ENCODE peak calls at places on chromosomes 2 and 18, in five cellular contexts. One of them, this sample, is unnamed.

GRCh38 chr18:22177496-22177866 is 8.1 kb downstream of the GATA6 start:
- DNase-seq in H1: no peak
- DNase-seq in mesenchymal stem cell: no peak
- DNase-seq in H9: no peak
- DNase-seq in neuronal stem cell: no peak
- DNase-seq in this sample: no peak

GRCh38 chr18:36297419-36298112 is at the start of gene FHOD3:
- DNase-seq in neuronal stem cell: peak; percentile 82
- DNase-seq in mesenchymal stem cell: peak; percentile 51
- DNase-seq in H1: no peak
- DNase-seq in H9: peak; percentile 83
- DNase-seq in this sample: peak; percentile 71

GRCh38 chr18:8231316-8231715 is 377.9 kb upstream of the RAB12 start:
- DNase-seq in mesenchymal stem cell: no peak
- DNase-seq in neuronal stem cell: no peak
- DNase-seq in H9: no peak
- DNase-seq in H1: no peak
- DNase-seq in this sample: no peak

GRCh38 chr2:236309669-236310029 is 45.4 kb upstream of the ASB18 start:
- DNase-seq in mesenchymal stem cell: peak; percentile 1
- DNase-seq in neuronal stem cell: peak; percentile 62
- DNase-seq in H9: peak; percentile 73
- DNase-seq in H1: peak; percentile 13
- DNase-seq in this sample: peak; percentile 42

GRCh38 chr2:203583696-203584095 is 48.6 kb upstream of the RAPH1 start:
- DNase-seq in H9: no peak
- DNase-seq in mesenchymal stem cell: peak; percentile 63
- DNase-seq in neuronal stem cell: no peak
- DNase-seq in H1: no peak
- DNase-seq in this sample: no peak

GRCh38 chr2:191724015-191724414 is 46.1 kb downstream of the NABP1 start:
- DNase-seq in neuronal stem cell: no peak
- DNase-seq in mesenchymal stem cell: no peak
- DNase-seq in H1: no peak
- DNase-seq in H9: no peak
- DNase-seq in this sample: no peak

GRCh38 chr2:31903109-31903780 is 107.6 kb downstream of the MEMO1 start:
- DNase-seq in H9: no peak
- DNase-seq in mesenchymal stem cell: no peak
- DNase-seq in H1: no peak
- DNase-seq in neuronal stem cell: no peak
- DNase-seq in this sample: no peak

GRCh38 chr2:218245214-218245613 is 15.6 kb upstream of the GPBAR1 start:
- DNase-seq in mesenchymal stem cell: no peak
- DNase-seq in H1: no peak
- DNase-seq in H9: no peak
- DNase-seq in neuronal stem cell: no peak
- DNase-seq in this sample: no peak

GRCh38 chr2:198012025-198012424 is 207.6 kb downstream of the PLCL1 start:
- DNase-seq in H1: no peak
- DNase-seq in H9: no peak
- DNase-seq in mesenchymal stem cell: no peak
- DNase-seq in neuronal stem cell: no peak
- DNase-seq in this sample: no peak

GRCh38 chr2:132965469-132965868 is 295.5 kb upstream of the LYPD1 start:
- DNase-seq in neuronal stem cell: no peak
- DNase-seq in H9: no peak
- DNase-seq in mesenchymal stem cell: no peak
- DNase-seq in H1: no peak
- DNase-seq in this sample: no peak

GRCh38 chr2:132971310-132972061 is 301.5 kb upstream of the LYPD1 start:
- DNase-seq in neuronal stem cell: no peak
- DNase-seq in mesenchymal stem cell: no peak
- DNase-seq in H1: no peak
- DNase-seq in H9: no peak
- DNase-seq in this sample: no peak

GRCh38 chr2:132974477-132975050 is 304.6 kb upstream of the LYPD1 start:
- DNase-seq in H1: no peak
- DNase-seq in neuronal stem cell: no peak
- DNase-seq in H9: no peak
- DNase-seq in mesenchymal stem cell: peak; percentile 41
- DNase-seq in this sample: no peak

DNA sequence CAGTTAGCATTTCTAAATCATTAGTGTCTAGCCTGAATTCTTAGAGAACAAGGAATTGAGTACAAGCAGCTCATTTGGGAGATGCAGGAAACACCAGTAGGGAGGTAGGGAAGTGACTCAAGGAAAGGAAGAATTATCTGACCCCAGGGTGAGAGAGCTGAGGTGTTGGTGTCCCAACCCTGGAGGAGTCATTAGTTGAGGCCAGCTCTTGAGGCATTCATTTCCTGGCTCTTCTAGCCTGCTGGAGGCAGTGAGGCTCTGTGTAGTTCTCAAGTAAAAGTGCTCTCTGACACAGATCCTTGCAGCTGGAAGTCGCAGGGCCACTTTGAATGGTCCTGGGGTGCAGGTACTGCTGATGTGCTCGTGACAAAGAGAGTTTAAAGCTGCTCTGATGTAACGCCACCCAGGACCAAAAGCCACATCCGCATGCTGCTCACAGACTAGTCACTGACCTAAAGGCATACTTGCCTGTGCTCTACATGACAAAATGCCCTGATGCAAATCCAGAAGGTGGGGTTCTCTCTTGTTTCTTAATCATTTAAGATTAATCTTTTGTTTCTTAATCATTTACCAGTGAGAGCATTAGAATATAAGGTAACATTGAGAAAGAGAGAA is 299.5 kb upstream of the LYPD1 start:
- DNase-seq in H1: no peak
- DNase-seq in mesenchymal stem cell: no peak
- DNase-seq in neuronal stem cell: no peak
- DNase-seq in H9: no peak
- DNase-seq in this sample: no peak
- H3K4ac ChIP-seq in H1: no peak overlapping the region
- H3K4ac ChIP-seq in mesenchymal stem cell: no peak overlapping the region
- H3K4ac ChIP-seq in neuronal stem cell: no peak overlapping the region
- H3K4ac ChIP-seq in H9: no peak overlapping the region
- H3K4ac ChIP-seq in this sample: no peak overlapping the region

GRCh38 chr2:8247905-8248622 is 433.8 kb upstream of the ID2 start:
- DNase-seq in H1: no peak
- DNase-seq in mesenchymal stem cell: peak; percentile 30
- DNase-seq in neuronal stem cell: no peak
- DNase-seq in H9: peak; percentile 12
- DNase-seq in this sample: no peak
- H3K4ac ChIP-seq in H1: no peak overlapping the region
- H3K4ac ChIP-seq in mesenchymal stem cell: no peak overlapping the region
- H3K4ac ChIP-seq in neuronal stem cell: no peak overlapping the region
- H3K4ac ChIP-seq in H9: no peak overlapping the region
- H3K4ac ChIP-seq in this sample: no peak overlapping the region

GRCh38 chr18:48841381-48842258 is 109.1 kb downstream of the SMAD7 start:
- DNase-seq in neuronal stem cell: no peak
- DNase-seq in mesenchymal stem cell: peak; percentile 93
- DNase-seq in H1: no peak
- DNase-seq in H9: no peak
- DNase-seq in this sample: peak; percentile 52
- H3K4ac ChIP-seq in neuronal stem cell: no peak overlapping the region
- H3K4ac ChIP-seq in mesenchymal stem cell: peak overlapping the region; percentile 88
- H3K4ac ChIP-seq in H1: no peak overlapping the region
- H3K4ac ChIP-seq in H9: no peak overlapping the region
- H3K4ac ChIP-seq in this sample: peak overlapping the region; percentile 77

GRCh38 chr2:240995041-240995960 is 3.1 kb upstream of the SNED1 start:
- DNase-seq in mesenchymal stem cell: no peak
- DNase-seq in neuronal stem cell: no peak
- DNase-seq in H9: no peak
- DNase-seq in H1: no peak
- DNase-seq in this sample: no peak
- H3K4ac ChIP-seq in mesenchymal stem cell: no peak overlapping the region
- H3K4ac ChIP-seq in neuronal stem cell: no peak overlapping the region
- H3K4ac ChIP-seq in H9: no peak overlapping the region
- H3K4ac ChIP-seq in H1: no peak overlapping the region
- H3K4ac ChIP-seq in this sample: no peak overlapping the region

GRCh38 chr2:20198001-20198400 is 26.9 kb downstream of the SDC1 start:
- DNase-seq in neuronal stem cell: no peak
- DNase-seq in H9: no peak
- DNase-seq in H1: no peak
- DNase-seq in mesenchymal stem cell: no peak
- DNase-seq in this sample: no peak
- H3K4ac ChIP-seq in neuronal stem cell: no peak overlapping the region
- H3K4ac ChIP-seq in H9: no peak overlapping the region
- H3K4ac ChIP-seq in H1: no peak overlapping the region
- H3K4ac ChIP-seq in mesenchymal stem cell: no peak overlapping the region
- H3K4ac ChIP-seq in this sample: no peak overlapping the region

GRCh38 chr2:112056626-112056987 is 1.5 kb downstream of the TMEM87B start:
- DNase-seq in H9: no peak
- DNase-seq in mesenchymal stem cell: no peak
- DNase-seq in H1: no peak
- DNase-seq in neuronal stem cell: no peak
- DNase-seq in this sample: no peak
- H3K4ac ChIP-seq in H9: no peak overlapping the region
- H3K4ac ChIP-seq in mesenchymal stem cell: no peak overlapping the region
- H3K4ac ChIP-seq in H1: no peak overlapping the region
- H3K4ac ChIP-seq in neuronal stem cell: no peak overlapping the region
- H3K4ac ChIP-seq in this sample: no peak overlapping the region

DNA sequence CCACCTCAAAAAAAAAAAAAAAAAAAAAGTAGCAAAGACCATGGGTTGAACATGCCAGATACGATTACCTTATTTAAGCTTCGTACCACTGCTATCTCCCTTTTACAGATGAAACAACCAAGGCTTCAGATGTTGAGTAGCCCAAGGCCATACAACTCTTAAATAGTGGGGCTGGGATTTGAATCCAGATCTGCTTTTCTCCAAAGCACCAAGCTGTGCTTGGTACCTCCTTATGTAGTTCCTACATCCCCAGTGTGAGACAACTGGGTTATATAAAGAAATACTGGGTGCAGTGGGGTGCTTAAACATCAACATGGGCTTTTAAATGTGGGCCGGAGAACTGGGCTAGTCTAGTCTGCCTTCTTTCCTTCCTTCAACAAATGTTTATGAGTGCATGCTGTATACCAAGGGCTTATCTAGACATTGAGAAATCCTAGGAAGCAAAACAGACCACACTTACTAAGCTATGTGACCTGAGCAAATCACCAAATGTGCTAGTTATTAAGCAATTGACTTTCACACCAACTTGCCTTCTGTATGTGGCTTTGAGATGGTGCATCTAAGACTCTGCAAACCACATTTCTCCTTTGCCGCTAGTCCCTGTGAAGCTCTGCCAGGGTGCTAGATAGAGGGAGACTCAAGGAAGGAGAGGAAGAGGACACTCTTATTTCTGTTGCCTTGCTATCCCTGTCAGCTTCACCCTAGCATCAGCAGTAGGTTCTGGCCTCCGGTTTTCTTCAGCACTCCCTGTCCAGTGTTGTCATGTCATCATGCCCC is 206.8 kb upstream of the FBXO11 start:
- DNase-seq in H9: no peak
- DNase-seq in H1: no peak
- DNase-seq in mesenchymal stem cell: peak; percentile 91
- DNase-seq in neuronal stem cell: no peak
- DNase-seq in this sample: no peak
- H3K4ac ChIP-seq in H9: no peak overlapping the region
- H3K4ac ChIP-seq in H1: no peak overlapping the region
- H3K4ac ChIP-seq in mesenchymal stem cell: no peak overlapping the region
- H3K4ac ChIP-seq in neuronal stem cell: no peak overlapping the region
- H3K4ac ChIP-seq in this sample: no peak overlapping the region

DNA sequence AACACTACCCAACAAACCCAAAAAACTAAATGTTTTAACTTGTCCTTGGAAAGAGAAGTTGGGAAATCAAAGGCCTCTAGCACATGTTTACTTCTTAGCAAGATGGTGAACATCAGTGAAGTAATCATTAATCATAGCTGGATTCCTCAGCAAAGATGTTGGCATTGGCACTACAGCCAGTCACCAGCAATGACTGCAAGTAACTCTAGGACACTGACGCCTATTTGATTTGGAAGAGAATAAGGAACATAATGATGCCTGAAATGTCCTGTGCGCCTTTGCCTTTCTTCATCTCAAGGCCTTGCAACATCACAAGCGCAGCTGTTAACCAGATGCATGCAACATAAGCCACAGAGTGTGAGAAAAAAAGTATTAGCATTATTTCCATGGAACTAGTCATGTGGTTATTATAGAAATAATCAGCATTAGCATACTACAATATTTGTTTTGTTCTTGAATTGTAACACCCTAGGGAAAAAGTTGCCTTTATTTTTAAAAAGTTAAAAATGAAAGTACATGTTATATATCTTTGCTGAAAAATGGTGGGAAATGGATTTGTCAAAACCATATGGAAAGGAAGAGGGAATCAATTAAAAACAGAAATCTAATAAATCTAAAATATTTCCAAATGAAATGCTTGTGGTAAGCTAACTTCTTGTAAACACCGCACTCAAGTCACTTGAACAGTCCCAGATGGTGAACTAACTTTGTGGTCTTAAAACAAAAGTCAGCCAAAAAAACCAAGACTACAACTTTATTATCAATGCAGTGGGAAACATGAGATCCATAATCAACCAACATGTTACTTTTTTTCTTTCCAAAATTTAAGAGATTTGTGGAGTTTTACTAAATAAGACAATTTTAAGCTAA is 55.6 kb downstream of the THADA start:
- DNase-seq in neuronal stem cell: no peak
- DNase-seq in mesenchymal stem cell: peak; percentile 88
- DNase-seq in H9: no peak
- DNase-seq in H1: no peak
- DNase-seq in this sample: no peak
- H3K4ac ChIP-seq in neuronal stem cell: no peak overlapping the region
- H3K4ac ChIP-seq in mesenchymal stem cell: peak overlapping the region; percentile 58
- H3K4ac ChIP-seq in H9: no peak overlapping the region
- H3K4ac ChIP-seq in H1: no peak overlapping the region
- H3K4ac ChIP-seq in this sample: no peak overlapping the region

DNA sequence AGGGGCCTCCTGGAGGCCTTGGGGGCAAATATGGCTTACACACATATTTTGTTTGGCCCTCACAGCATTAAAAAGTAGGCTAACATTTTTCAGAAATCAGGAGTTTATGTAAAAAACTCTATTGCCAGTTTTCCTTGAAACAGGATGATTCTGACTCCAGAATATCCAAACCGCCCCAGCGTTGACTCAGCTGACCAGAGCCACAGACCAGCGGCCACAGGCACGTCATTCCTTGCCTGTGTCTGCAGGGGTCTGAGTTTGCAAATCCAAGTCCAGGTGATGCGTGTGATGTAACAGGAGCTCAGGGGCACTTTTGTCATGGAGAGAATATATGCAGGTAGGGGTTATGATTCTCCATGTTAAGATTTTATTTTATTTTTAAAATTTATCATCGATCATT is 79.4 kb upstream of the ALKAL2 start:
- DNase-seq in neuronal stem cell: no peak
- DNase-seq in H9: no peak
- DNase-seq in H1: no peak
- DNase-seq in mesenchymal stem cell: no peak
- DNase-seq in this sample: no peak
- H3K4ac ChIP-seq in neuronal stem cell: no peak overlapping the region
- H3K4ac ChIP-seq in H9: no peak overlapping the region
- H3K4ac ChIP-seq in H1: no peak overlapping the region
- H3K4ac ChIP-seq in mesenchymal stem cell: no peak overlapping the region
- H3K4ac ChIP-seq in this sample: no peak overlapping the region

DNA sequence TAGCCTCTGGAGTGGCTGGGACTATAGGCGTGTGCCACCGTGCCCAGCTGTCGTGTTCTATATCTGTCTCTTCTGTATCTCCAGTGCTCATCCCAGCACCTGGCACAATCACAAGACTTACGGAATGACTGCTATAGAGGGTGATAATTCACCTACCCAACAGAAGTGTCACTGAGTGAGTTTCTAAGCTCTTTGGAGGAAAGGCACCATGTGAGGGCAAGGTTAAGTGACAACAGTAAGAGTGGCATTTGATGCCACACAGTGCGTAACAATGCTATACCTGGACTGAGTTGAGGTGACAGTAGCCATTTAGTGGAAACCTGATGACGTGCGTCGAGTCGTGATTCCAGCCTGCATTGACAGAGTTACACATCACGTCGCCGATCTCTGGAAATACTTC is 89.0 kb downstream of the KCTD1 start:
- DNase-seq in neuronal stem cell: no peak
- DNase-seq in mesenchymal stem cell: no peak
- DNase-seq in H9: no peak
- DNase-seq in H1: no peak
- DNase-seq in this sample: no peak
- H3K4ac ChIP-seq in neuronal stem cell: no peak overlapping the region
- H3K4ac ChIP-seq in mesenchymal stem cell: no peak overlapping the region
- H3K4ac ChIP-seq in H9: no peak overlapping the region
- H3K4ac ChIP-seq in H1: no peak overlapping the region
- H3K4ac ChIP-seq in this sample: no peak overlapping the region